ENCODE peak calls at places on chromosomes 11 and 22, in four cellular contexts. L is psoas muscle, S is mucosa of descending colon, M is prostate gland. Z is an unnamed sample.
A peak's percentile ranks its signal among the peaks of the same experiment; 100 is the strongest.

GRCh38 chr11:99325807-99326206 is 305.1 kb downstream of the CNTN5 start:
- DNase-seq in L (no peak), M (no peak), S (no peak), Z (no peak)

GRCh38 chr11:95516786-95517185 is 272.8 kb downstream of the FAM76B start:
- DNase-seq in M (no peak), S (no peak), L (no peak), Z (no peak)

GRCh38 chr11:1988174-1988573 is 9.5 kb downstream of the H19 start:
- DNase-seq in S (no peak), M (no peak), L (no peak), Z (no peak)

GRCh38 chr22:27436591-27436990 is 365.0 kb downstream of the MN1 start:
- DNase-seq in L (no peak), M (no peak), S (no peak), Z (no peak)

GRCh38 chr11:14189874-14190273 is 169.1 kb downstream of the RRAS2 start:
- DNase-seq in L (peak; percentile 52), S (no peak), M (no peak), Z (peak; percentile 23)

GRCh38 chr22:40449676-40450035 is 79.3 kb downstream of the SGSM3 start:
- DNase-seq in L (no peak), M (no peak), S (no peak), Z (no peak)

GRCh38 chr11:68903631-68904457 is at the start of the genes IGHMBP2 and MRPL21:
- DNase-seq in M (peak; percentile 80), L (peak; percentile 87), S (peak; percentile 90), Z (peak; percentile 84)

GRCh38 chr11:13726456-13726855 is 58.0 kb downstream of the FAR1 start:
- DNase-seq in S (no peak), L (no peak), M (no peak), Z (no peak)

GRCh38 chr11:44842219-44842618 is 108.5 kb downstream of the TP53I11 start:
- DNase-seq in S (no peak), L (no peak), M (no peak), Z (no peak)

GRCh38 chr22:18042685-18043084 is 18.3 kb upstream of the MICAL3 start:
- DNase-seq in S (no peak), L (no peak), M (no peak), Z (no peak)

GRCh38 chr11:45982656-45983470 is 60.4 kb downstream of the LARGE2 start:
- DNase-seq in S (no peak), M (no peak), L (peak; percentile 24), Z (no peak)

GRCh38 chr11:74232316-74232950 is 61.3 kb downstream of the PPME1 start:
- DNase-seq in L (no peak), M (peak; percentile 46), S (no peak), Z (no peak)
- H3K4me3 ChIP-seq in L (no peak overlapping the region), M (no peak overlapping the region), S (no peak overlapping the region), Z (no peak overlapping the region)

GRCh38 chr11:62087694-62088093 is 36.1 kb upstream of the INCENP start:
- DNase-seq in S (no peak), L (no peak), M (no peak), Z (no peak)
- H3K4me3 ChIP-seq in S (no peak overlapping the region), L (no peak overlapping the region), M (no peak overlapping the region), Z (no peak overlapping the region)

GRCh38 chr22:19621372-19622060 is 92.8 kb upstream of the SEPTIN5 start:
- DNase-seq in L (no peak), M (no peak), S (no peak), Z (no peak)

GRCh38 chr22:19619144-19620009 is 94.9 kb upstream of the SEPTIN5 start:
- DNase-seq in S (no peak), M (no peak), L (no peak), Z (no peak)

GRCh38 chr22:19620742-19621371 is 93.4 kb upstream of the SEPTIN5 start:
- DNase-seq in L (no peak), S (no peak), M (no peak), Z (no peak)

GRCh38 chr22:19625331-19626041 is 88.8 kb upstream of the SEPTIN5 start:
- DNase-seq in S (no peak), L (no peak), M (no peak), Z (no peak)

GRCh38 chr22:19622061-19622441 is 92.3 kb upstream of the SEPTIN5 start:
- DNase-seq in M (no peak), S (no peak), L (no peak), Z (no peak)
- H3K4me3 ChIP-seq in M (no peak overlapping the region), S (no peak overlapping the region), L (no peak overlapping the region), Z (no peak overlapping the region)

GRCh38 chr11:65275906-65276305 is 14.1 kb downstream of the POLA2 start:
- DNase-seq in M (no peak), L (no peak), S (no peak), Z (no peak)

GRCh38 chr11:65279713-65280459 is 18.1 kb downstream of the POLA2 start:
- DNase-seq in L (peak; percentile 41), M (no peak), S (no peak), Z (peak; percentile 64)

GRCh38 chr11:65278351-65278750 is 16.6 kb downstream of the POLA2 start:
- DNase-seq in M (no peak), L (no peak), S (no peak), Z (no peak)

GRCh38 chr11:65277878-65278277 is 16.1 kb downstream of the POLA2 start:
- DNase-seq in S (no peak), M (no peak), L (no peak), Z (no peak)

DNA sequence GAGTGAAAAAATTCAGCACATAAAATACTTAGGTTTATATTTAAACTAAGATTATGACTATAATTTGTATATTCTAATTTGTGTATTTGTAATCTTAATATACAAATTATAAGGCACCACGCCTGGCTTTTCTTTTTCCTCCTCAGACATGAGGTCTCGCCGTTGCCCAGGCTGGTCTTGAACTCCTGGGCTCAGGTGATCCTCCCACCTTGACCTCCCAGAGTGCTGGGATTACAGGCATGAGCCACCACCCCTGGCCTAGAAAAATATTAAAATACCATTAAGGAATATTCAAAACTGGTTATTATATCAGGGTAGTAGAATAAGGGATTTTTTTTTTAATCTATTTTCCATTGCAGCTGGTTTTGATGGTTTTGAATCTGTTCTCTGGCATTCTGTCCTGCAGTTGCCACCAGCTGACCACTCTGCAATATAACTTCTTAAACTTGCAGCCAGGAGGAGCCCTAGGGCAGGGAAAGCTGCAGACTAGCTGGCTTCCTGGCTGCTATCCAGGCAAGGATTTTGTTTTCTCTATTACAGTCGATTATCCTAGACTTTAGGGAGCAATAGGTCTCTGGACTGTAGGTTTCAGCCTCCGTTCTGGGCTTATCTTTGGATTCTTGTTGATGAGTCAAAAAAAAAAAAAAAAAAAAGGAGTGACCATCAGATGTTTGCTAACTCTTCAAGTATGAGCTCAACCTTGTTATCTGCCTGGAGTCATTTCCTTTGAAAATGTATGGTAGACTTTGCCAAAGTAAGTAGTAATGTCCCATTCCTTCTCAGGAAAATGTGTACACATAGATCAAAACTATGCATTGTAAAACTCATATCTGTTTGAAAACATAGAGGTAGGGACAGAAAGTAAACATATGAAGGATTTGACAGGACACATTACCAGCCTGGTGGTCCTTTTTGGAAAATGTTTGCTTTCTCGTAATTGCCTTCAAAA is 13.2 kb downstream of the POLA2 start:
- DNase-seq in S (no peak), L (peak; percentile 61), M (peak; percentile 79), Z (peak; percentile 89)
- H3K4me3 ChIP-seq in S (no peak overlapping the region), L (no peak overlapping the region), M (no peak overlapping the region), Z (no peak overlapping the region)

GRCh38 chr11:64887757-64888405 is 9.5 kb upstream of the EHD1 start:
- DNase-seq in M (peak; percentile 64), L (peak; percentile 86), S (peak; percentile 93), Z (peak; percentile 76)
- H3K4me3 ChIP-seq in M (no peak overlapping the region), L (peak overlapping the region; percentile 52), S (no peak overlapping the region), Z (no peak overlapping the region)

GRCh38 chr11:120565436-120566155 is 54.0 kb downstream of the GRIK4 start:
- DNase-seq in L (no peak), M (no peak), S (no peak), Z (no peak)

GRCh38 chr11:120563698-120564572 is 52.4 kb downstream of the GRIK4 start:
- DNase-seq in L (peak; percentile 43), M (no peak), S (no peak), Z (peak; percentile 34)

GRCh38 chr11:120566176-120566575 is 54.6 kb downstream of the GRIK4 start:
- DNase-seq in S (no peak), L (no peak), M (no peak), Z (no peak)

GRCh38 chr11:120562806-120563425 is 51.4 kb downstream of the GRIK4 start:
- DNase-seq in L (no peak), S (no peak), M (no peak), Z (no peak)

DNA sequence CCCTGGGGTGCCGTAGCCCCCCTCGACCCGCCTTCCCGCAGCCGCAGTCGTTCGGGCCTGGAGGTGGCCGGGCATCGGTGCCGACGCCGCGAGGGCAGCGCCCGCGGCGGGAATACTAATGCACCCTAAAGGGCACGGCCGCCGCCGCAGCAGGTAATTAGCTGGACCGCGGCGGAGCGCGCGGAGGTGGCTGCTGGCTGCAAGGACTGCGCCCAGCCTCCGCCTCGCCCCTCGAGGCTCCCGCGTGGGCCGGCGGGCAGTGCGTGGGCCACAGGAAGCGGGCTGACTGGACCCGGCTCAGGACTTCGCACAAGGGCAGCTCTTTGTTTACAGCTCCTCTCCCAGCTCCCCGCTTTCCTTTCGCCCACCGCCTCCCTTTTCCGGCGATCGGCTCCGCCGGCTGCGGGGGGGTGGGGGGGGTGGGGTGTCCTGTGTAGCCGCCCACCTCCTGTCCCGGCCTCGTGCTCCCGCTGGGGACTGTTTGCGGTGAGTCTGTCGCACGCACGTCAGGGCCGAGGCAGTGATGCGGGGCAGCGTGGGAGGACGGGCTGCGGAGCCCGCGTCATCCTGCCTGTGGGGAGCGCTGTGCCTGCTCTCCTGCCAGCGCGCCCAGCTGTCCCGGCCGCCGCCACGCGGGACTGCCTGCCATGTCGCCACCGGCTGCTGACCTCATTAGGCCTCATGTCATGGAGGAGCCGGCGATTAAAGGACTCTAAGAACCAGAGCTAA is 53.2 kb downstream of the GRIK4 start:
- DNase-seq in M (no peak), L (peak; percentile 61), S (no peak), Z (peak; percentile 20)
- H3K4me3 ChIP-seq in M (peak overlapping the region; percentile 21), L (peak overlapping the region; percentile 56), S (no peak overlapping the region), Z (no peak overlapping the region)

DNA sequence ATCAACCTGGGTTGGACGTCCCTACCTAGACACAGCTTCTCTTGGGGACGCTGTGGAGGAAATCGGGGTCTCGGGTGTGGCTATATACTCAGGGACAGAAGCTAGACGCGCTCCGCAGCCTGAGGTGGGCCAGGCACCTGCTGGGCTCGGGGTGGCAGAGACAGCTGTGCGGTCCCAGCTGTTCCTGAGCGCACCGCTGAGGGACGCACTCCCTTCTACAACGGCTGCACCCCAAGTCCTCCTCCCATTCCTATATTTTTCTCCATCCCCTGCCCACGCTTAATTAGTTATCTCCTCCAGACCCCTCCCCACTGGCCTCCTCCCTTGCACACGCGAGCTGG is 188 bp upstream of the MTNR1B start:
- DNase-seq in L (no peak), M (no peak), S (no peak), Z (no peak)
- H3K4me3 ChIP-seq in L (no peak overlapping the region), M (no peak overlapping the region), S (no peak overlapping the region), Z (no peak overlapping the region)

Z was measured in body of pancreas.